ENCODE peak calls at places on chromosomes 7 and 10, in five cellular contexts. One of them, this sample, is unnamed. For H3K4me1, the result is how much of the 10 kb centered on the place peaks cover.

GRCh38 chr7:336810-337566 is 47.0 kb downstream of the FOXL3 start:
- DNase-seq in mammary epithelial cell: no peak
- DNase-seq in K562: no peak
- DNase-seq in CD8-positive, alpha-beta T cell: peak
- DNase-seq in left ventricle myocardium inferior: no peak
- DNase-seq in this sample: no peak

GRCh38 chr10:23396695-23397094 is 42.2 kb upstream of the OTUD1 start:
- DNase-seq in mammary epithelial cell: no peak
- DNase-seq in K562: no peak
- DNase-seq in CD8-positive, alpha-beta T cell: no peak
- DNase-seq in left ventricle myocardium inferior: no peak
- DNase-seq in this sample: no peak

GRCh38 chr10:97127507-97127906 is 58.3 kb downstream of the SLIT1 start:
- DNase-seq in mammary epithelial cell: no peak
- DNase-seq in K562: no peak
- DNase-seq in CD8-positive, alpha-beta T cell: no peak
- DNase-seq in left ventricle myocardium inferior: no peak
- DNase-seq in this sample: no peak

GRCh38 chr7:117270371-117270770 is 52.5 kb downstream of the WNT2 start:
- DNase-seq in mammary epithelial cell: no peak
- DNase-seq in K562: no peak
- DNase-seq in CD8-positive, alpha-beta T cell: no peak
- DNase-seq in left ventricle myocardium inferior: no peak
- DNase-seq in this sample: no peak

GRCh38 chr10:29862926-29863614 is 196.3 kb downstream of the JCAD start:
- DNase-seq in mammary epithelial cell: peak
- DNase-seq in K562: no peak
- DNase-seq in CD8-positive, alpha-beta T cell: no peak
- DNase-seq in left ventricle myocardium inferior: no peak
- DNase-seq in this sample: no peak

GRCh38 chr7:135976312-135977019 is 693 bp downstream of the MTPN start:
- DNase-seq in mammary epithelial cell: peak
- DNase-seq in K562: peak
- DNase-seq in CD8-positive, alpha-beta T cell: peak
- DNase-seq in left ventricle myocardium inferior: no peak
- DNase-seq in this sample: no peak

GRCh38 chr7:73852500-73852899 is 8.5 kb upstream of the TMEM270 start:
- DNase-seq in mammary epithelial cell: no peak
- DNase-seq in K562: no peak
- DNase-seq in CD8-positive, alpha-beta T cell: no peak
- DNase-seq in left ventricle myocardium inferior: no peak
- DNase-seq in this sample: no peak

GRCh38 chr10:3499120-3499519 is 285.9 kb downstream of the KLF6 start:
- DNase-seq in mammary epithelial cell: no peak
- DNase-seq in K562: no peak
- DNase-seq in CD8-positive, alpha-beta T cell: no peak
- DNase-seq in left ventricle myocardium inferior: no peak
- DNase-seq in this sample: no peak

GRCh38 chr7:47651355-47652317 is 69.7 kb upstream of the TNS3 start:
- DNase-seq in mammary epithelial cell: peak
- DNase-seq in K562: no peak
- DNase-seq in CD8-positive, alpha-beta T cell: no peak
- DNase-seq in left ventricle myocardium inferior: no peak
- DNase-seq in this sample: no peak

GRCh38 chr7:116569737-116570136 is 44.9 kb downstream of the CAV1 start:
- DNase-seq in mammary epithelial cell: peak
- DNase-seq in K562: no peak
- DNase-seq in CD8-positive, alpha-beta T cell: no peak
- DNase-seq in left ventricle myocardium inferior: no peak
- DNase-seq in this sample: no peak

GRCh38 chr10:43160919-43161251 is 22.6 kb downstream of the CSGALNACT2 start:
- DNase-seq in mammary epithelial cell: no peak
- DNase-seq in K562: no peak
- DNase-seq in CD8-positive, alpha-beta T cell: no peak
- DNase-seq in left ventricle myocardium inferior: no peak
- DNase-seq in this sample: no peak

GRCh38 chr10:84539244-84539643 is 210.9 kb downstream of the CCSER2 start:
- DNase-seq in mammary epithelial cell: no peak
- DNase-seq in K562: no peak
- DNase-seq in CD8-positive, alpha-beta T cell: no peak
- DNase-seq in left ventricle myocardium inferior: no peak
- DNase-seq in this sample: no peak

GRCh38 chr10:24385776-24386175 is 176.8 kb downstream of the KIAA1217 start:
- DNase-seq in mammary epithelial cell: peak
- DNase-seq in K562: no peak
- DNase-seq in CD8-positive, alpha-beta T cell: no peak
- DNase-seq in left ventricle myocardium inferior: no peak
- DNase-seq in this sample: no peak

DNA sequence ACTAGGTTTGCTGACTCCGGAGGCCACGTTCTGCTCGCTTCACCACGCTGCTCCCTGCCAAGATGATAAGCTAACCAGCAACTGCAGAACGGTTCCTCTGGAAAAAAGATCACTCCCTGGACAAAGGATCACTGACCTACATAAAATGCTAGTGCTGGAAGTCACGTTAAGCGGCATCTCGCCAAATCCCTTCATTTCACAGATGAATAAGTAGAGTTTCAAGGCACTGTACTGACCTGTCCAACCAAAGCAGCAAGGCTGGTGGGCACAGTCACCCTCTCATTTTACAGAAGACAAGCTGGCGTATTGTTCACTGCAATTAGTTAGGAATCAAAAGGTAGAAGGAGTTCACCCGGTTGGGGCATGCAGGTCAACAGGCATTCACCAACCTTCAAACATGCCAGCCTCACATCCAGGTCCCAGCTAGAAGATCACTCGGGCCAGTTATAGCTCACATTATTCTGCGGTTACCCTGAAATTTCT is 33.0 kb downstream of the HIPK2 start:
- DNase-seq in mammary epithelial cell: no peak
- DNase-seq in K562: no peak
- DNase-seq in CD8-positive, alpha-beta T cell: no peak
- DNase-seq in left ventricle myocardium inferior: no peak
- DNase-seq in this sample: no peak
- H3K4me1 ChIP-seq in mammary epithelial cell: under half
- H3K4me1 ChIP-seq in K562: under half
- H3K4me1 ChIP-seq in CD8-positive, alpha-beta T cell: under half
- H3K4me1 ChIP-seq in left ventricle myocardium inferior: half or more
- H3K4me1 ChIP-seq in this sample: under half

GRCh38 chr7:151431281-151431767 is 8.6 kb downstream of the CRYGN start:
- DNase-seq in mammary epithelial cell: no peak
- DNase-seq in K562: no peak
- DNase-seq in CD8-positive, alpha-beta T cell: no peak
- DNase-seq in left ventricle myocardium inferior: no peak
- DNase-seq in this sample: no peak
- H3K4me1 ChIP-seq in mammary epithelial cell: under half
- H3K4me1 ChIP-seq in K562: under half
- H3K4me1 ChIP-seq in CD8-positive, alpha-beta T cell: half or more
- H3K4me1 ChIP-seq in left ventricle myocardium inferior: under half
- H3K4me1 ChIP-seq in this sample: under half

GRCh38 chr7:130909881-130910672 is 176.1 kb upstream of the KLF14 start:
- DNase-seq in mammary epithelial cell: no peak
- DNase-seq in K562: no peak
- DNase-seq in CD8-positive, alpha-beta T cell: no peak
- DNase-seq in left ventricle myocardium inferior: no peak
- DNase-seq in this sample: no peak
- H3K4me1 ChIP-seq in mammary epithelial cell: under half
- H3K4me1 ChIP-seq in K562: under half
- H3K4me1 ChIP-seq in CD8-positive, alpha-beta T cell: under half
- H3K4me1 ChIP-seq in left ventricle myocardium inferior: half or more
- H3K4me1 ChIP-seq in this sample: under half

GRCh38 chr7:8128457-8129322 is 133.3 kb downstream of the ICA1 start:
- DNase-seq in mammary epithelial cell: no peak
- DNase-seq in K562: no peak
- DNase-seq in CD8-positive, alpha-beta T cell: no peak
- DNase-seq in left ventricle myocardium inferior: no peak
- DNase-seq in this sample: no peak

GRCh38 chr7:8121243-8121642 is 140.7 kb downstream of the ICA1 start:
- DNase-seq in mammary epithelial cell: no peak
- DNase-seq in K562: no peak
- DNase-seq in CD8-positive, alpha-beta T cell: no peak
- DNase-seq in left ventricle myocardium inferior: no peak
- DNase-seq in this sample: no peak

GRCh38 chr7:8126768-8127167 is 135.2 kb downstream of the ICA1 start:
- DNase-seq in mammary epithelial cell: no peak
- DNase-seq in K562: no peak
- DNase-seq in CD8-positive, alpha-beta T cell: no peak
- DNase-seq in left ventricle myocardium inferior: no peak
- DNase-seq in this sample: no peak

GRCh38 chr7:8129323-8129659 is 132.7 kb downstream of the ICA1 start:
- DNase-seq in mammary epithelial cell: no peak
- DNase-seq in K562: no peak
- DNase-seq in CD8-positive, alpha-beta T cell: no peak
- DNase-seq in left ventricle myocardium inferior: no peak
- DNase-seq in this sample: no peak

GRCh38 chr7:8125680-8126444 is 136.1 kb downstream of the ICA1 start:
- DNase-seq in mammary epithelial cell: peak
- DNase-seq in K562: no peak
- DNase-seq in CD8-positive, alpha-beta T cell: peak
- DNase-seq in left ventricle myocardium inferior: no peak
- DNase-seq in this sample: no peak
- H3K4me1 ChIP-seq in mammary epithelial cell: under half
- H3K4me1 ChIP-seq in K562: under half
- H3K4me1 ChIP-seq in CD8-positive, alpha-beta T cell: half or more
- H3K4me1 ChIP-seq in left ventricle myocardium inferior: under half
- H3K4me1 ChIP-seq in this sample: under half

GRCh38 chr7:76325811-76326210 is 23.3 kb downstream of the HSPB1 start:
- DNase-seq in mammary epithelial cell: no peak
- DNase-seq in K562: no peak
- DNase-seq in CD8-positive, alpha-beta T cell: no peak
- DNase-seq in left ventricle myocardium inferior: no peak
- DNase-seq in this sample: no peak
- H3K4me1 ChIP-seq in mammary epithelial cell: under half
- H3K4me1 ChIP-seq in K562: under half
- H3K4me1 ChIP-seq in CD8-positive, alpha-beta T cell: under half
- H3K4me1 ChIP-seq in left ventricle myocardium inferior: half or more
- H3K4me1 ChIP-seq in this sample: under half

DNA sequence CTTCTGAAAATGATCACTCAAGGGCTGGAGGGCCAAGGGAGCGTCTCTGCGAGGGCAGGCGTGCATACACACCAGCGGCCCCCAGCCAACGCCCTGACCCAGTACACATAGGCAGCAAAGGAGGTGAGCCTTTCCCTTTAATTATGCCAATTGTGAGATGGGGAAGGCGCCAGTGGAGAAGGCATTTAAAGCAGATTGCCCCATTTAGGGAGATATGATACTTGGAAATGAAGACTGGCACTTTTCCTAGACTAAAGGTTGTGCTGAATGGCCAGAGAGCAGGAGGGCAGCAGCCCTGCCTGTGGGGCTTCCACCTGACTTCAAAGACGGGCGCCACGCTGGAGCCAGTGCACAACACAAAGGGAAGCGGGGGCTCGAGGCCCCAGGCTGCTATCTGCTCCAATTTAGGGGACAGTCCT is 24.1 kb downstream of the HIPK2 start:
- DNase-seq in mammary epithelial cell: no peak
- DNase-seq in K562: no peak
- DNase-seq in CD8-positive, alpha-beta T cell: no peak
- DNase-seq in left ventricle myocardium inferior: no peak
- DNase-seq in this sample: no peak
- H3K4me1 ChIP-seq in mammary epithelial cell: under half
- H3K4me1 ChIP-seq in K562: under half
- H3K4me1 ChIP-seq in CD8-positive, alpha-beta T cell: under half
- H3K4me1 ChIP-seq in left ventricle myocardium inferior: half or more
- H3K4me1 ChIP-seq in this sample: under half

DNA sequence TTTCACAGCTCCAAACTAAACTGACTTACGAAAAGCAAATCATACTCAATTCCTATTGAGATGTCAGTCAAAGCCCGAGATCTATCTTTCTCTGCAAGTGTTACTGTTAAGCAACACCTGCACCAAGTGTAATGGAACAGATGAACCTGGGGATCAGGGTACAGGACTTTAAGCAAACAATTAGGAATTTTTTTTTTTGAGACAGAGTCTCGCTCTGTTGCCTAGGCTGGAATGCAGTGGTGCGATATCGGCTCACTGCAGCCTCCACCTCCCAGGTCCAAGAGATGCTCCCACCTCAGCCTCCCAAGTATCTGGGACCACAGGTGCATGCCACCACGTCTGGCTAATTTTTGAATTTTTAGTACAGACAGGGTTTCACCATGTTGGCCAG is 14.9 kb downstream of the YWHAG start:
- DNase-seq in mammary epithelial cell: no peak
- DNase-seq in K562: no peak
- DNase-seq in CD8-positive, alpha-beta T cell: no peak
- DNase-seq in left ventricle myocardium inferior: no peak
- DNase-seq in this sample: no peak
- H3K4me1 ChIP-seq in mammary epithelial cell: under half
- H3K4me1 ChIP-seq in K562: under half
- H3K4me1 ChIP-seq in CD8-positive, alpha-beta T cell: under half
- H3K4me1 ChIP-seq in left ventricle myocardium inferior: half or more
- H3K4me1 ChIP-seq in this sample: under half

DNA sequence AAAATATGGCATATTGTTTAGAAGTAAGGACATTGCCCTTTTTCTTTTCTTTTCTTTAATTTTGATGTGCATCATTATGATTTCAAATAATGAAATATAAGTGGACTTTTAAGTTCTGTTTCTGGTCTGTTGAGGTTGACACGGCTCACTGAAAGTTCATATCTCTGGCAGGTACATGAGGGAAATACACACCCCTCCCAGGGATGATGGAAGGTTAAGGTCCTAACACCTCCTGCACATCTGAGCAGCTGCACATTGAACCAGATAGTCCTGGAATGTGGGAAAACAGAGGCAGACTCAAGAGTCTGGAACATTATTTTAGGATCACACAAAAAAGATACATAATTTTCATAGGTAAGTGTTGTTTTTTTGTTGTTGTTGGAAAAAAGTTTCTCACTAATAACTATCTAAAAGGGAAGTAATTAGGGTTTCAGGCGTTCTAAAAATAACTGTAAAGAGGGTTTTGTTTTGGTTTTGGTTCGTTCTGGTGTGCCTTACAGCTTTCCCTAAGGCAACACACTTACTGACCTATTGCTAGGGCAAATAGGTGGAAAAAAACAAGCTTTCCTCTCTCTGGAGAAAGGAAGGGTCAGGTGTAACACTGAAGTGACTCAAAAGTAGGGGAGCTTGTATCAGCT is 201.2 kb upstream of the PRKCQ start:
- DNase-seq in mammary epithelial cell: no peak
- DNase-seq in K562: no peak
- DNase-seq in CD8-positive, alpha-beta T cell: no peak
- DNase-seq in left ventricle myocardium inferior: no peak
- DNase-seq in this sample: no peak
- H3K4me1 ChIP-seq in mammary epithelial cell: under half
- H3K4me1 ChIP-seq in K562: under half
- H3K4me1 ChIP-seq in CD8-positive, alpha-beta T cell: under half
- H3K4me1 ChIP-seq in left ventricle myocardium inferior: under half
- H3K4me1 ChIP-seq in this sample: under half

This sample was measured in iPS DF 6.9.